ENCODE peak calls at places on chromosomes 13 and 19, in four cellular contexts. One of them, this sample, is unnamed.
A peak's percentile ranks its signal among the peaks of the same experiment; 100 is the strongest.

GRCh38 chr19:7849631-7850428 is 19.8 kb downstream of the EVI5L start:
- DNase-seq in HepG2: no peak
- DNase-seq in A549: no peak
- DNase-seq in HL-60: no peak
- DNase-seq in this sample: no peak

GRCh38 chr13:99297330-99297729 is 9.9 kb downstream of the GPR183 start:
- DNase-seq in HepG2: no peak
- DNase-seq in HL-60: no peak
- DNase-seq in A549: no peak
- DNase-seq in this sample: no peak

GRCh38 chr13:112529216-112529615 is 58.7 kb downstream of the TUBGCP3 start:
- DNase-seq in HL-60: no peak
- DNase-seq in HepG2: no peak
- DNase-seq in A549: no peak
- DNase-seq in this sample: no peak

GRCh38 chr19:17922138-17922537 is 10.7 kb upstream of the CCDC124 start:
- DNase-seq in HL-60: no peak
- DNase-seq in A549: no peak
- DNase-seq in HepG2: no peak
- DNase-seq in this sample: no peak

GRCh38 chr13:105491345-105491744 is 1044.1 kb downstream of the EFNB2 start:
- DNase-seq in HL-60: no peak
- DNase-seq in A549: no peak
- DNase-seq in HepG2: no peak
- DNase-seq in this sample: no peak

GRCh38 chr19:18919895-18920204 is 335 bp downstream of the DDX49 start:
- DNase-seq in HepG2: no peak
- DNase-seq in HL-60: no peak
- DNase-seq in A549: no peak
- DNase-seq in this sample: no peak

GRCh38 chr13:23876265-23876664 is 12.9 kb downstream of the MIPEP start:
- DNase-seq in HL-60: peak; percentile 12
- DNase-seq in HepG2: no peak
- DNase-seq in A549: peak; percentile 6
- DNase-seq in this sample: no peak

GRCh38 chr13:35994131-35994966 is 136.8 kb downstream of the DCLK1 start:
- DNase-seq in HepG2: no peak
- DNase-seq in HL-60: no peak
- DNase-seq in A549: no peak
- DNase-seq in this sample: no peak

GRCh38 chr19:10892256-10892655 is 20.9 kb downstream of the CARM1 start:
- DNase-seq in HL-60: no peak
- DNase-seq in A549: no peak
- DNase-seq in HepG2: no peak
- DNase-seq in this sample: no peak

GRCh38 chr13:23668557-23668956 is 98.3 kb downstream of the TNFRSF19 start:
- DNase-seq in HepG2: no peak
- DNase-seq in A549: no peak
- DNase-seq in HL-60: no peak
- DNase-seq in this sample: no peak

GRCh38 chr13:49308104-49308875 is 60.6 kb downstream of the CDADC1 start:
- DNase-seq in A549: no peak
- DNase-seq in HepG2: peak; percentile 63
- DNase-seq in HL-60: no peak
- DNase-seq in this sample: no peak

GRCh38 chr13:33150146-33150545 is 133.9 kb downstream of the KL start:
- DNase-seq in HL-60: no peak
- DNase-seq in A549: no peak
- DNase-seq in HepG2: peak; percentile 34
- DNase-seq in this sample: no peak

GRCh38 chr13:44015808-44016207 is 136.1 kb downstream of the LACC1 start:
- DNase-seq in HL-60: no peak
- DNase-seq in HepG2: no peak
- DNase-seq in A549: peak; percentile 24
- DNase-seq in this sample: no peak

GRCh38 chr13:33188093-33188882 is 97.3 kb downstream of the STARD13 start:
- DNase-seq in HepG2: no peak
- DNase-seq in A549: no peak
- DNase-seq in HL-60: no peak
- DNase-seq in this sample: no peak

GRCh38 chr13:25908390-25908789 is 143.4 kb downstream of the SHISA2 start:
- DNase-seq in HL-60: no peak
- DNase-seq in A549: no peak
- DNase-seq in HepG2: no peak
- DNase-seq in this sample: no peak

GRCh38 chr13:36919833-36920611 is at the start of gene SMAD9:
- DNase-seq in HepG2: peak; percentile 50
- DNase-seq in A549: peak; percentile 18
- DNase-seq in HL-60: peak; percentile 41
- DNase-seq in this sample: no peak

GRCh38 chr13:111043575-111043982 is 71.5 kb upstream of the ARHGEF7 start:
- DNase-seq in HepG2: no peak
- DNase-seq in HL-60: no peak
- DNase-seq in A549: no peak
- DNase-seq in this sample: no peak

GRCh38 chr13:101579291-101579802 is 126.9 kb downstream of the ITGBL1 start:
- DNase-seq in A549: peak; percentile 53
- DNase-seq in HepG2: peak; percentile 2
- DNase-seq in HL-60: no peak
- DNase-seq in this sample: no peak

GRCh38 chr13:21675095-21676007 is 4.5 kb downstream of the FGF9 start:
- DNase-seq in HepG2: no peak
- DNase-seq in A549: no peak
- DNase-seq in HL-60: no peak
- DNase-seq in this sample: no peak

GRCh38 chr19:58009666-58010301 is 7.2 kb upstream of the ZNF606 start:
- DNase-seq in HL-60: peak; percentile 91
- DNase-seq in A549: peak; percentile 77
- DNase-seq in HepG2: no peak
- DNase-seq in this sample: no peak

GRCh38 chr19:6590458-6591319 is at the start of gene CD70:
- DNase-seq in A549: peak; percentile 55
- DNase-seq in HepG2: no peak
- DNase-seq in HL-60: no peak
- DNase-seq in this sample: no peak

GRCh38 chr13:83879431-83880171 is 2.7 kb downstream of the SLITRK1 start:
- DNase-seq in HepG2: no peak
- DNase-seq in HL-60: no peak
- DNase-seq in A549: no peak
- DNase-seq in this sample: no peak

GRCh38 chr19:30163663-30164062 is 208.5 kb upstream of the ZNF536 start:
- DNase-seq in HL-60: no peak
- DNase-seq in HepG2: no peak
- DNase-seq in A549: no peak
- DNase-seq in this sample: no peak

GRCh38 chr13:108227651-108228272 is 9.6 kb downstream of the ABHD13 start:
- DNase-seq in HepG2: peak; percentile 21
- DNase-seq in HL-60: peak; percentile 51
- DNase-seq in A549: peak; percentile 30
- DNase-seq in this sample: no peak

GRCh38 chr19:3275583-3276340 is 51.3 kb downstream of the CELF5 start:
- DNase-seq in HL-60: peak; percentile 48
- DNase-seq in HepG2: peak; percentile 77
- DNase-seq in A549: peak; percentile 94
- DNase-seq in this sample: no peak

GRCh38 chr19:32646556-32646955 is 28.4 kb downstream of the ANKRD27 start:
- DNase-seq in HL-60: no peak
- DNase-seq in HepG2: no peak
- DNase-seq in A549: no peak
- DNase-seq in this sample: no peak

GRCh38 chr19:35357867-35358573 is at the start of gene FFAR3:
- DNase-seq in HepG2: no peak
- DNase-seq in HL-60: peak; percentile 79
- DNase-seq in A549: no peak
- DNase-seq in this sample: no peak

GRCh38 chr13:79799466-79799865 is 318.5 kb downstream of the NDFIP2 start:
- DNase-seq in HepG2: no peak
- DNase-seq in HL-60: no peak
- DNase-seq in A549: no peak
- DNase-seq in this sample: no peak

DNA sequence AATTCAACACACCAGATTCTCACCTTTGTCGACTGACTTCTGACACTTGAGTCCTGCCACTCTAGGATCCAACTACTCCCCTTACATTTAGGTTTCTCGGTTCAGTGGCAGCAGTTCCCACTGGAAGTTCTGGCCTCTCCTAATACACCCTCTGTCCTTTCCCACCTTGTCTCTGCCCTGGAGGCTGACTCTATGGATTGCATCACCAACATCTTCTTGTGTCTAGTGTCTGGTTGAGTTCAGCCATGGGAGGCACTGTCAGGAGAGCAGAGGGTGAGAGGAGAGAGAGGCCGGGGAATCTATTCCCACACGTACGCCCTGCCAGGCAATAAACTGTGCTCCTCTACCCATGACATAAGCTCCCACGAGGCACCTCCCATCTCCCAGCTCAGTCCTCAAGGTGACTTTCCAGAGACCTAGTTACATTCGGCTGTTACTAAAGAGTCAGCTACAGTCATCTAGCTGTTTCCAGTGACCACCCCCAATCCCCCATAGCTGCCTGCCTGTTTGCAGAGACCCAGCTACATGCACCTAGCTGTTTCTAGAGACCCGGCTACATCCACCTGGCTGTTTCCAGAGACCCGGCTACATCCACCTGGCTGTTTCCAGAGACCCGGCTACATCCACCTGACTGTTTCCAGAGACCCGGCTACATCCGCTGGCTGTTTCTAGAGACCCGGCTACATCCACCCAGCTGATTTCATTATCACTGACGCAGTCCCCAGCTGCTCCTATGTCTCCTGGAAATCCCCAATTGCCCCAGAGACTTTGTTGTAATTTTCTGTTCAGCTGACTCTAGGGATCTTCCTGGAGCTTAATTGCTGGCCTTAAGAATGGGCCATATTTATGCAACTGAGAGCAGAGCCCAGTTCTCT is 8.1 kb upstream of the LILRB4 start:
- DNase-seq in HepG2: no peak
- DNase-seq in HL-60: no peak
- DNase-seq in A549: no peak
- DNase-seq in this sample: no peak
- TF ChIP-seq REST in HepG2: no peak
- TF ChIP-seq REST in HL-60: no peak
- TF ChIP-seq REST in A549: no peak
- TF ChIP-seq REST in this sample: no peak

GRCh38 chr13:60379837-60380236 is 17.2 kb upstream of the TDRD3 start:
- DNase-seq in A549: peak; percentile 2
- DNase-seq in HepG2: no peak
- DNase-seq in HL-60: no peak
- DNase-seq in this sample: no peak
- TF ChIP-seq CTCF in A549: no peak
- TF ChIP-seq CTCF in HepG2: no peak
- TF ChIP-seq CTCF in HL-60: no peak
- TF ChIP-seq CTCF in this sample: no peak

GRCh38 chr19:507286-508203 is at the start of gene TPGS1:
- DNase-seq in A549: peak; percentile 75
- DNase-seq in HL-60: peak; percentile 65
- DNase-seq in HepG2: peak; percentile 63
- DNase-seq in this sample: no peak
- TF ChIP-seq REST in A549: no peak
- TF ChIP-seq REST in HL-60: peak; percentile 75
- TF ChIP-seq REST in HepG2: no peak
- TF ChIP-seq REST in this sample: no peak

DNA sequence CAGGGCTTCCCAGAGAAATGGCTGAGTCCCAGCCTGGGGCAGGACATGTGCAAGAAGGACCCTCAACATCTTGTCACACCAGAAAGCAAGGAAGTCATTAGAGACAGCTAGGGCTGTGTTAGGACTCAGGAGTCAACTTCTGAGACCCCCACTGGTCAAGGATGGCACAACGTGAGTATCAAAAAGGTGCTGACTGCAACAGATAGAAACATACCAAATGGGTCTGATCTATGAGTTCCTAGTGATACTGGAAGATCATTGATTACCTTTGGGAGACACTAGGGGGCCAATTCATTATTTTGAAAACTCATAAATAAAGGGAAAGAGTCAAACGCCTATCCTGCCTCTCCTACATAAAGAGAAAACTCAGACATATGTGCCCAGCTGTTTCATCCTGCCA is 73.5 kb upstream of the GJB6 start:
- DNase-seq in HL-60: no peak
- DNase-seq in HepG2: no peak
- DNase-seq in A549: no peak
- DNase-seq in this sample: no peak
- TF ChIP-seq CTCF in HL-60: no peak
- TF ChIP-seq CTCF in HepG2: no peak
- TF ChIP-seq CTCF in A549: no peak
- TF ChIP-seq CTCF in this sample: no peak

DNA sequence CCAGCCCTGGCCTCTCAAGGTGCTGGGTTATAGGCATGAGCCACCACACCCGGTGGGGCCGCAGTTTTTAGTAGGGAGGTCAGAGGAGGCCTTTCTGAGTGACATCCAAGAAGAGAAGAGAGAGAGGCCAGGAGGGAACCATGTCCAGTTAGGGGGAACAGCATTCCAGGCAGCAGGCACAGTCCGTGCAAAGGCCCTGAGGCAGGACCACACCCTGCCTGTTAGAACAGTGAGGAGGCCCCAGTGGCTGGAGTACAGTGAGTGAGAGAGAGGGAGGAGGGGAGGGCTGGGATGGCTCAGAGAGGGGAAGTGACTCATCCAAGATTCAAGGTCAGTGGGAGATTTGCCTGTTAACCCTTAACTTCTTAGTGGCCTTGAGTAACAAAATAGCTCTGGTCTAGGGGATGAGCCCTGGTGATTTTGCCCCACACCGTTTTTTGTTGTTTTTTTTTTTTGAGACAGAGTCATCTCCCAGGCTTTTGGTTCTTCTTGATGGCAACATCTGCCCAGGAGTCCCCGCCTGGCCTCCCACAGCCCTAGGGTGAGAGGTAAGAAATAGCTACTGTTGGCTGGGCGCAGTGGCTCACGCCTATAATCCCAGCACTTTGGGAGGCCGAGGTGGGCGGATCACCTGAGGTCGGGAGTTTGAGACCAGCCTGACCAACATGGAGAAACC is 2.7 kb upstream of the PLIN3 start:
- DNase-seq in HL-60: peak; percentile 91
- DNase-seq in HepG2: peak; percentile 98
- DNase-seq in A549: peak; percentile 93
- DNase-seq in this sample: peak; percentile 92
- TF ChIP-seq REST in HL-60: no peak
- TF ChIP-seq REST in HepG2: no peak
- TF ChIP-seq REST in A549: no peak
- TF ChIP-seq REST in this sample: no peak

GRCh38 chr13:31408927-31409326 is 209.2 kb downstream of the B3GLCT start:
- DNase-seq in HL-60: no peak
- DNase-seq in A549: no peak
- DNase-seq in HepG2: no peak
- DNase-seq in this sample: no peak

GRCh38 chr13:31413531-31413930 is 213.8 kb downstream of the B3GLCT start:
- DNase-seq in A549: no peak
- DNase-seq in HepG2: no peak
- DNase-seq in HL-60: no peak
- DNase-seq in this sample: no peak

GRCh38 chr13:31409678-31410356 is 210.0 kb downstream of the B3GLCT start:
- DNase-seq in A549: no peak
- DNase-seq in HL-60: no peak
- DNase-seq in HepG2: no peak
- DNase-seq in this sample: no peak
- TF ChIP-seq CTCF in A549: no peak
- TF ChIP-seq CTCF in HL-60: no peak
- TF ChIP-seq CTCF in HepG2: no peak
- TF ChIP-seq CTCF in this sample: peak; percentile 13

GRCh38 chr19:40390084-40390742 is at the start of gene HIPK4:
- DNase-seq in HepG2: no peak
- DNase-seq in A549: no peak
- DNase-seq in HL-60: no peak
- DNase-seq in this sample: no peak
- TF ChIP-seq REST in HepG2: no peak
- TF ChIP-seq REST in A549: no peak
- TF ChIP-seq REST in HL-60: no peak
- TF ChIP-seq REST in this sample: no peak

GRCh38 chr19:51181913-51182419 is 39.9 kb downstream of the SIGLEC7 start:
- DNase-seq in HepG2: no peak
- DNase-seq in A549: no peak
- DNase-seq in HL-60: peak; percentile 84
- DNase-seq in this sample: no peak
- TF ChIP-seq CTCF in HepG2: no peak
- TF ChIP-seq CTCF in A549: no peak
- TF ChIP-seq CTCF in HL-60: no peak
- TF ChIP-seq CTCF in this sample: no peak